ENCODE peak calls at places on chromosome 1, in ten cellular contexts. U is EL; Q is SK-N-MC; H is CD8-positive, alpha-beta T cell; W is SHP77; O is NCI-H2081 treated with DMSO at 0.1 percent for 48 hours; F is sciatic nerve; D is brain microvascular endothelial cell; E is activated CD4-positive, CD25-positive, alpha-beta regulatory T cell treated with anti-CD3 and anti-CD28 coated beads, Interleukin-2, amount 50 U/mL, for 72 hours; M is fibroblast of gingiva. I is an unnamed sample.

GRCh38 chr1:87950369-87950768 is 621.7 kb downstream of the LMO4 start:
- DNase-seq in U (no peak), Q (no peak), H (no peak), W (no peak), O (no peak), F (no peak), D (no peak), E (no peak), M (no peak), I (no peak)

GRCh38 chr1:194102607-194103006 is 916.2 kb upstream of the B3GALT2 start:
- DNase-seq in U (peak), Q (no peak), H (no peak), W (no peak), O (no peak), F (no peak), D (no peak), E (no peak), M (no peak), I (no peak)

GRCh38 chr1:216723274-216723780 is at the start of gene ESRRG:
- DNase-seq in U (peak), Q (no peak), H (no peak), W (peak), O (peak), F (no peak), D (no peak), E (no peak), M (no peak), I (peak)

GRCh38 chr1:6495540-6496359 is 4.3 kb upstream of the PLEKHG5 start:
- DNase-seq in U (no peak), Q (no peak), H (no peak), W (no peak), O (no peak), F (no peak), D (no peak), E (no peak), M (no peak), I (no peak)

GRCh38 chr1:217048104-217048707 is 325.0 kb upstream of the ESRRG start:
- DNase-seq in U (peak), Q (no peak), H (no peak), W (no peak), O (no peak), F (no peak), D (no peak), E (no peak), M (no peak), I (no peak)

GRCh38 chr1:227951624-227952373 is 4.1 kb upstream of the WNT9A start:
- DNase-seq in U (no peak), Q (no peak), H (no peak), W (no peak), O (no peak), F (peak), D (no peak), E (no peak), M (no peak), I (no peak)

GRCh38 chr1:217919683-217920502 is 288.7 kb downstream of the SPATA17 start:
- DNase-seq in U (no peak), Q (no peak), H (no peak), W (peak), O (no peak), F (no peak), D (no peak), E (no peak), M (no peak), I (no peak)

GRCh38 chr1:101388904-101389546 is 152.2 kb downstream of the S1PR1 start:
- DNase-seq in U (peak), Q (no peak), H (no peak), W (no peak), O (no peak), F (no peak), D (peak), E (no peak), M (no peak), I (no peak)

GRCh38 chr1:12157366-12158231 is 9.2 kb upstream of the TNFRSF1B start:
- DNase-seq in U (no peak), Q (no peak), H (no peak), W (no peak), O (no peak), F (no peak), D (no peak), E (no peak), M (no peak), I (no peak)

GRCh38 chr1:152107984-152108898 is 7.0 kb downstream of the TCHH start:
- DNase-seq in U (peak), Q (no peak), H (no peak), W (peak), O (no peak), F (no peak), D (no peak), E (no peak), M (peak), I (peak)

GRCh38 chr1:94244816-94245215 is 7.4 kb upstream of the ARHGAP29 start:
- DNase-seq in U (no peak), Q (no peak), H (no peak), W (no peak), O (no peak), F (no peak), D (no peak), E (no peak), M (no peak), I (no peak)

I was measured in HCEC 1CT.